ENCODE peak calls at places on chromosomes 11 and 22, in eight cellular contexts. H, L, Q, U, C, N, Y and A are unnamed samples.
A peak's percentile ranks its signal among the peaks of the same experiment; 100 is the strongest.

GRCh38 chr11:129143335-129143734 is 48.8 kb downstream of the ARHGAP32 start:
- DNase-seq in H (peak; percentile 91), N (peak; percentile 99), Q (peak; percentile 51), U (no peak), C (peak; percentile 29), Y (peak; percentile 41), L (no peak), A (peak; percentile 75)

GRCh38 chr11:32307449-32307848 is 127.9 kb downstream of the WT1 start:
- DNase-seq in Y (no peak), L (no peak), Q (no peak), U (no peak), N (no peak), H (no peak), C (no peak), A (no peak)

GRCh38 chr11:57054782-57055181 is 66.1 kb downstream of the OR5AK2 start:
- DNase-seq in N (no peak), L (no peak), C (no peak), H (no peak), U (no peak), Y (no peak), Q (no peak), A (no peak)

GRCh38 chr11:1281974-1282365 is 27.5 kb downstream of the TOLLIP start:
- DNase-seq in Y (no peak), U (no peak), C (no peak), H (no peak), N (no peak), Q (no peak), L (no peak), A (no peak)

GRCh38 chr11:36657610-36658225 is 59.7 kb upstream of the RAG2 start:
- DNase-seq in N (peak; percentile 13), Q (no peak), C (no peak), U (no peak), Y (no peak), L (no peak), H (no peak), A (no peak)

GRCh38 chr11:3969613-3970012 is 114.1 kb downstream of the STIM1 start:
- DNase-seq in U (no peak), N (no peak), L (no peak), Y (no peak), C (no peak), H (no peak), Q (no peak), A (no peak)

GRCh38 chr11:126476977-126477376 is 121.5 kb downstream of the ST3GAL4 start:
- DNase-seq in Q (no peak), Y (no peak), L (no peak), H (no peak), C (no peak), N (no peak), U (no peak), A (no peak)

GRCh38 chr11:127000991-127001390 is 421 bp upstream of the KIRREL3 start:
- DNase-seq in C (no peak), U (no peak), Q (no peak), Y (no peak), N (peak; percentile 21), H (no peak), L (no peak), A (no peak)

GRCh38 chr11:1400168-1401000 is 10.7 kb downstream of the BRSK2 start:
- DNase-seq in C (no peak), L (peak; percentile 16), U (no peak), H (no peak), Y (no peak), N (no peak), Q (peak; percentile 6), A (peak; percentile 59)

GRCh38 chr22:24696551-24697001 is 77.9 kb downstream of the PIWIL3 start:
- DNase-seq in C (no peak), Q (no peak), L (no peak), U (no peak), Y (no peak), H (no peak), N (no peak), A (peak; percentile 54)

GRCh38 chr11:13223112-13223511 is 54.5 kb upstream of the BMAL1 start:
- DNase-seq in L (no peak), Y (no peak), H (no peak), N (no peak), Q (no peak), C (no peak), U (no peak), A (no peak)

GRCh38 chr22:40635008-40635939 is 1.2 kb downstream of the MRTFA start:
- DNase-seq in Q (peak; percentile 45), N (peak; percentile 60), C (no peak), H (no peak), Y (peak; percentile 5), U (no peak), L (no peak), A (peak; percentile 43)

GRCh38 chr11:92306966-92307504 is 82.4 kb downstream of the FAT3 start:
- DNase-seq in H (no peak), Q (no peak), Y (no peak), L (no peak), N (no peak), U (no peak), C (no peak), A (no peak)

GRCh38 chr11:4018641-4019040 is 76.0 kb upstream of the RRM1 start:
- DNase-seq in N (no peak), H (peak; percentile 28), Q (no peak), L (no peak), Y (no peak), C (no peak), U (no peak), A (no peak)

GRCh38 chr22:31615940-31616314 is 46.1 kb downstream of the PISD start:
- DNase-seq in U (no peak), Q (no peak), N (no peak), L (no peak), H (no peak), Y (no peak), C (no peak), A (no peak)

GRCh38 chr11:73866586-73866996 is 10.1 kb downstream of the COA4 start:
- DNase-seq in C (no peak), N (peak; percentile 93), L (no peak), U (no peak), H (peak; percentile 65), Q (no peak), Y (no peak), A (peak; percentile 38)

GRCh38 chr11:32884770-32885384 is 7.7 kb upstream of the QSER1 start:
- DNase-seq in U (no peak), H (peak; percentile 34), N (no peak), Y (no peak), L (no peak), Q (no peak), C (no peak), A (no peak)

GRCh38 chr22:47053865-47054185 is 291.4 kb downstream of the TBC1D22A start:
- DNase-seq in N (peak; percentile 73), U (no peak), Q (no peak), C (no peak), H (no peak), Y (no peak), L (no peak), A (no peak)

GRCh38 chr11:72743321-72744221 is 8.6 kb downstream of the ARAP1 start:
- DNase-seq in L (no peak), H (no peak), U (no peak), Q (no peak), N (no peak), C (peak; percentile 80), Y (no peak), A (no peak)
- H3K4me1 ChIP-seq in L (no peaks in the 10 kb centered on the region), H (peaks cover 19% of the 10 kb centered on the region), U (peaks cover 70% of the 10 kb centered on the region), Q (peaks cover 24% of the 10 kb centered on the region), N (peaks cover 13% of the 10 kb centered on the region), C (peaks cover 42% of the 10 kb centered on the region), Y (no peaks in the 10 kb centered on the region), A (peaks cover 63% of the 10 kb centered on the region)

GRCh38 chr11:58530236-58530635 is 22.3 kb upstream of the OR5B21 start:
- DNase-seq in U (peak; percentile 60), Y (no peak), H (no peak), C (peak; percentile 47), Q (no peak), L (no peak), N (no peak), A (no peak)

GRCh38 chr11:58531865-58532341 is 24.0 kb upstream of the OR5B21 start:
- DNase-seq in N (no peak), Q (no peak), C (no peak), H (no peak), L (no peak), Y (no peak), U (no peak), A (no peak)

GRCh38 chr11:58525037-58525614 is 17.2 kb upstream of the OR5B21 start:
- DNase-seq in N (no peak), L (no peak), U (peak; percentile 28), H (no peak), Y (no peak), Q (no peak), C (peak; percentile 63), A (no peak)

GRCh38 chr11:58524232-58525036 is 16.5 kb upstream of the OR5B21 start:
- DNase-seq in Y (peak; percentile 71), C (peak; percentile 42), U (peak; percentile 51), H (peak; percentile 85), Q (peak; percentile 46), L (peak; percentile 62), N (peak; percentile 89), A (peak; percentile 51)

DNA sequence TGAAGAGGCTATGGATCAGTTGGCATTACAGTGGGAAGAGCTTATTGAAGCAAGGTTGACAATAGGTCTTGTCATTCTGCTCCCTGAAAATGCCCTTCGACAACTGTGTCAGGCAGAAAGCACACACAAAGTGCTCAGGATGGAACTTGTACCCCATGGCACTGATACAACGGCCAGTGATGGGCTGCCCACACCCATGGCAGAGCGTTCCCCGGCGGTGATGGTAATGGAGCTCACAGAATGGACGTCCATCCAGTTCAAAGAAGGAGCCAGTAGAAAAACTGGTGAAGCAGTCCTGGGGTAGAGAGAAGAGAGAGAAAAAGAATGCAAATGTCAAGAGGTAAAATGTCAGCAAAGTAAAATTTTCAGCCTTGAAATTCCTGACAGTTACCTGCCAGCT is 19.5 kb upstream of the OR5B21 start:
- DNase-seq in L (no peak), Q (no peak), N (no peak), H (no peak), Y (no peak), C (no peak), U (no peak), A (no peak)
- H3K27ac ChIP-seq in L (no peak overlapping the region), Q (no peak overlapping the region), N (no peak overlapping the region), H (no peak overlapping the region), Y (no peak overlapping the region), C (no peak overlapping the region), U (no peak overlapping the region), A (no peak overlapping the region)

DNA sequence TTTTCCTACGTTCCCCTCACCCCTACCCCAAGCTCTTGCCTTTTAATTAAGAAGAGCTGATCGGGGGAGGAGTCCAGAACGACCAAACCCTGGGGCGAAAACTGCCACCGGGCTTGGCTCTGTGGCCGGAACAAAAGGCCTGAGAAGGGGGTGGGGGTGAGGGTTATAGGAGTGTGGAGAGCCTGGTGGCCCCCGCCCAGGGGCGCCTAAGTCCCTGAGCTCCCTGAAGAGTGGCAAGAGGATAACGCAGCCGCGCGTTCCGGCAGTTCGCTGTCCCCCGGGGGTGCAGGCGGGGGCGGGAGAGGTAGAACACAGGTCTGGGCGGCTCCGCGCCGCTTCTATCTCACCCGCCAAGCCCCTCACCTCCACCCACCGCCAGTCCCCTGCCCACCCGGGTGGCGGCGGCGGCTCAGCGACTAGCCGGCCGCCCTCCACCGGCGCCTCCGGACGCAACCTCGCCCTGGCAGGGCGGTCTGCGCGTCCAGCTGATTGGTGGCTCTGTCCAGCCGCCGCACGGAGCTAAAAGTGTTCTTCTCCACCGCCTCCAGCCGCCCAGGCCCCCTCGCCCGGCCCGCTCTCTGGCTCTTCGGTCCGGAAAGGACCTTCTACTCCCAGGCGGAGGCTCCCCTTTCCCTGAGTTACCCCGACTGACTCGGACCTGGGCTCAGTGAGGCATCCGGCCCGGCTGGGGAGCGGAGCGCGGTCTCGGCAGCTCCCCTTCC is 18.8 kb upstream of the BDNF start:
- DNase-seq in L (no peak), Y (no peak), C (no peak), H (peak; percentile 64), N (peak; percentile 65), U (no peak), Q (peak; percentile 32), A (peak; percentile 29)
- H3K4me3 ChIP-seq in L (no peak overlapping the region), Y (peak overlapping the region; percentile 7), C (no peak overlapping the region), H (peak overlapping the region; percentile 88), N (peak overlapping the region; percentile 70), U (no peak overlapping the region), Q (peak overlapping the region; percentile 54), A (peak overlapping the region; percentile 49)

GRCh38 chr22:37690901-37691504 is 4.9 kb downstream of the NOL12 start:
- DNase-seq in Y (no peak), U (no peak), N (no peak), L (no peak), C (no peak), Q (no peak), H (no peak), A (no peak)
- H3K4me1 ChIP-seq in Y (peaks cover 11% of the 10 kb centered on the region), U (peaks cover 13% of the 10 kb centered on the region), N (peaks cover 5% of the 10 kb centered on the region), L (peaks cover 4% of the 10 kb centered on the region), C (peaks cover 7% of the 10 kb centered on the region), Q (peaks cover 23% of the 10 kb centered on the region), H (peaks cover 11% of the 10 kb centered on the region), A (peaks cover 9% of the 10 kb centered on the region)